ENCODE peak calls at places on chromosomes 6 and 20, in four cellular contexts. N is NCI-H1417, A is AG09309, F is tibial artery. K is an unnamed sample.
A peak's percentile ranks its signal among the peaks of the same experiment; 100 is the strongest.

GRCh38 chr20:6576721-6577120 is 190.8 kb upstream of the BMP2 start:
- DNase-seq in N (no peak), A (no peak), F (no peak), K (no peak)

GRCh38 chr6:53544050-53544499 is 826 bp downstream of the GCLC start:
- DNase-seq in N (peak; percentile 74), A (no peak), F (peak; percentile 20), K (no peak)

GRCh38 chr6:106510090-106510970 is 119.0 kb downstream of the RTN4IP1 start:
- DNase-seq in N (no peak), A (no peak), F (peak; percentile 37), K (peak; percentile 69)

GRCh38 chr20:17990278-17990972 is 21.6 kb downstream of the MGME1 start:
- DNase-seq in N (no peak), A (no peak), F (no peak), K (no peak)

GRCh38 chr20:49641683-49642649 is 71.7 kb downstream of the B4GALT5 start:
- DNase-seq in N (no peak), A (no peak), F (no peak), K (no peak)

GRCh38 chr6:168232989-168233874 is 86.3 kb downstream of the DACT2 start:
- DNase-seq in N (no peak), A (no peak), F (no peak), K (no peak)

GRCh38 chr6:155528982-155529453 is 73.4 kb upstream of the NOX3 start:
- DNase-seq in N (peak; percentile 32), A (peak; percentile 79), F (peak; percentile 39), K (no peak)

GRCh38 chr6:43455034-43455747 is at the start of gene DLK2:
- DNase-seq in N (peak; percentile 52), A (no peak), F (no peak), K (peak; percentile 4)

GRCh38 chr20:64107736-64108457 is 532 bp upstream of the NPBWR2 start:
- DNase-seq in N (no peak), A (no peak), F (no peak), K (no peak)

GRCh38 chr6:56435754-56436153 is 188.4 kb upstream of the COL21A1 start:
- DNase-seq in N (no peak), A (no peak), F (no peak), K (no peak)

GRCh38 chr6:63546236-63546635 is 26.0 kb upstream of the LOC128125822 start:
- DNase-seq in N (no peak), A (no peak), F (no peak), K (no peak)

GRCh38 chr6:2029952-2030351 is 215.5 kb downstream of the GMDS start:
- DNase-seq in N (no peak), A (no peak), F (no peak), K (no peak)

GRCh38 chr6:13272131-13273046 is 55.9 kb downstream of the TBC1D7 start:
- DNase-seq in N (no peak), A (no peak), F (peak; percentile 69), K (no peak)